ENCODE peak calls at places on chromosomes 1 and 21, in five cellular contexts. T, D, U, N and H are unnamed samples.

GRCh38 chr1:18951818-18952391 is 4.6 kb downstream of the IFFO2 start:
- DNase-seq in T (no peak), D (no peak), U (no peak), N (no peak), H (no peak)

GRCh38 chr21:26709090-26709489 is 136.0 kb upstream of the CYYR1 start:
- DNase-seq in T (no peak), D (no peak), U (no peak), N (no peak), H (no peak)

GRCh38 chr21:35198004-35198403 is 148.9 kb upstream of the RUNX1 start:
- DNase-seq in T (no peak), D (no peak), U (no peak), N (no peak), H (no peak)

GRCh38 chr1:42963378-42964005 is 4.8 kb upstream of the SLC2A1 start:
- DNase-seq in T (no peak), D (no peak), U (no peak), N (no peak), H (no peak)

GRCh38 chr21:29181799-29182470 is 51.5 kb downstream of the MAP3K7CL start:
- DNase-seq in T (no peak), D (no peak), U (no peak), N (no peak), H (no peak)

GRCh38 chr1:42937836-42938595 is 20.7 kb downstream of the SLC2A1 start:
- DNase-seq in T (no peak), D (no peak), U (peak), N (no peak), H (no peak)

GRCh38 chr21:32947736-32948135 is 78.0 kb upstream of the OLIG2 start:
- DNase-seq in T (no peak), D (no peak), U (no peak), N (no peak), H (no peak)

GRCh38 chr1:11935040-11935378 is 492 bp downstream of the PLOD1 start:
- DNase-seq in T (no peak), D (no peak), U (no peak), N (no peak), H (no peak)

GRCh38 chr1:40717960-40718359 is 26.5 kb downstream of the NFYC start:
- DNase-seq in T (no peak), D (no peak), U (no peak), N (no peak), H (no peak)

GRCh38 chr1:12398479-12398878 is 168.6 kb downstream of the VPS13D start:
- DNase-seq in T (no peak), D (no peak), U (no peak), N (no peak), H (no peak)

GRCh38 chr1:206609229-206609991 is 2.9 kb downstream of the EIF2D start:
- DNase-seq in T (no peak), D (no peak), U (no peak), N (no peak), H (no peak)

GRCh38 chr1:192732787-192733186 is 76.1 kb upstream of the RGS2 start:
- DNase-seq in T (no peak), D (no peak), U (no peak), N (no peak), H (no peak)

GRCh38 chr1:37741130-37741529 is 23.8 kb downstream of the EPHA10 start:
- DNase-seq in T (no peak), D (no peak), U (no peak), N (no peak), H (no peak)

GRCh38 chr21:27581168-27581567 is 614.3 kb upstream of the ADAMTS5 start:
- DNase-seq in T (no peak), D (no peak), U (no peak), N (no peak), H (no peak)

GRCh38 chr21:26116456-26117011 is 54.0 kb downstream of the APP start:
- DNase-seq in T (no peak), D (peak), U (no peak), N (no peak), H (no peak)

GRCh38 chr1:175287377-175287776 is 94.8 kb upstream of the KIAA0040 start:
- DNase-seq in T (no peak), D (no peak), U (no peak), N (no peak), H (no peak)

GRCh38 chr1:74712863-74713262 is 20.0 kb downstream of the CRYZ start:
- DNase-seq in T (no peak), D (no peak), U (no peak), N (no peak), H (no peak)

GRCh38 chr1:224333939-224334701 is 4.1 kb upstream of the NVL start:
- DNase-seq in T (no peak), D (no peak), U (no peak), N (no peak), H (no peak)

GRCh38 chr21:17462276-17462981 is 50.4 kb upstream of the CXADR start:
- DNase-seq in T (no peak), D (peak), U (no peak), N (no peak), H (no peak)

GRCh38 chr1:19960621-19961020 is 18.8 kb downstream of the PLA2G2A start:
- DNase-seq in T (no peak), D (no peak), U (no peak), N (no peak), H (no peak)

GRCh38 chr1:154747841-154748766 is 122.0 kb downstream of the KCNN3 start:
- DNase-seq in T (no peak), D (no peak), U (no peak), N (no peak), H (no peak)

DNA sequence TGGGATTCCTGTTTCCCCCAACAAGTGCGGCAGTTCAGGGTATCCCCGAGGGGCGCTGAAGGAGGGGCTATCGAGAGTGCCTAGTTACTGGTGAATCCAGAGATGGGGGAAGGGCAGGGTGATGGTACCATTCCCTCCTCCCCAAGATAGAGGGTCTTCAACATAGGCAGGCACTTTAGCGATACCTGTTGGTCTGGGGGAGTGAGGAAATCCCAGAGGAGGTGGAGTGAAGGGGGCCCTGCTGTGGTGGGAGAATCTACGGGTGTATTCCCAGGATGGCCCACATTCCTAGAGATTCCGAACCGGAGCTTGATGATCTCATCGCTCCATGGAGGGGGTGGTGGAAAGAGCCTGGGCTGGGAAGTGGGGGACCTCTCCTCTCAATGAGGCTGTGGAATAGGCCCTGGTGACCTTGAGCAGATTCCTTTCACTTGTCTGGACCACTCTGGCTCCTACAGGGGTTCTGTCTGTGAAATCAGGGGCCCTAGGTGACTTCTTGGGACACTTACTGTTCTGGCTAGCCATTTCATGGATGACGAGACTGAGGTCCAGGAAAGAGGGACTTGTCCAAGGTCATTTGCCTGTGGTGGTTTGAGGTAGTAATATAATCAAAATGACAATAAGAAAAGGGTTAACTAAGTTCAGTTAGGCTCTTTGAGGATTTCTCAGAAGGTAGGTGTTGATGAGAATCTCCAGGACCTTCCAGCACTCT is 52.7 kb upstream of the SYNC start:
- DNase-seq in T (no peak), D (peak), U (no peak), N (no peak), H (no peak)
- H3K4me3 ChIP-seq in T (no peak), D (peak), U (peak), N (no peak), H (no peak)

GRCh38 chr1:111469539-111469938 is 4.2 kb upstream of the C1orf162 start:
- DNase-seq in T (no peak), D (no peak), U (no peak), N (no peak), H (no peak)

GRCh38 chr1:111467805-111468716 is 5.7 kb upstream of the C1orf162 start:
- DNase-seq in T (no peak), D (no peak), U (no peak), N (no peak), H (no peak)

GRCh38 chr1:111468717-111469100 is 5.1 kb upstream of the C1orf162 start:
- DNase-seq in T (no peak), D (no peak), U (no peak), N (no peak), H (no peak)

GRCh38 chr1:111471538-111471937 is 2.2 kb upstream of the C1orf162 start:
- DNase-seq in T (no peak), D (no peak), U (no peak), N (no peak), H (no peak)

DNA sequence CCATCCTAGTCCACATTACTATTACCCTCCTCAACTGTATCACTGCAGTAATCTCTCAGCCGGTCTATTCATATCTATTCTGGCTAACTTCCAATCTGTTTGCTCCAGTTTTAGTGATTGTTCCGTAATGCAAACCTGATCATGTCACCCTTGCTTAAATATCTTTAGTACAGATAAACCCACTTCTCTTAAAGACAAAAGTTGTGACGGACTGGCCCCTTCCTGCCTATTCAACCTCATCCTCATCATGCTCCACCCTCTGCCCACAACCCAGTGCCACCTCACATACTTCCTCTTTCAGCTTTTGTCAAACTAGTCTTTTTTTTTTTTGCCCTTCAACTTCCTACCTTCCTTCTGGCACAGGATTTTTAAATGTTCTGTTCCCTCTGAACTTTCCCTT is 2.8 kb upstream of the C1orf162 start:
- DNase-seq in T (peak), D (no peak), U (peak), N (no peak), H (peak)
- H3K4me3 ChIP-seq in T (no peak), D (no peak), U (no peak), N (peak), H (no peak)

DNA sequence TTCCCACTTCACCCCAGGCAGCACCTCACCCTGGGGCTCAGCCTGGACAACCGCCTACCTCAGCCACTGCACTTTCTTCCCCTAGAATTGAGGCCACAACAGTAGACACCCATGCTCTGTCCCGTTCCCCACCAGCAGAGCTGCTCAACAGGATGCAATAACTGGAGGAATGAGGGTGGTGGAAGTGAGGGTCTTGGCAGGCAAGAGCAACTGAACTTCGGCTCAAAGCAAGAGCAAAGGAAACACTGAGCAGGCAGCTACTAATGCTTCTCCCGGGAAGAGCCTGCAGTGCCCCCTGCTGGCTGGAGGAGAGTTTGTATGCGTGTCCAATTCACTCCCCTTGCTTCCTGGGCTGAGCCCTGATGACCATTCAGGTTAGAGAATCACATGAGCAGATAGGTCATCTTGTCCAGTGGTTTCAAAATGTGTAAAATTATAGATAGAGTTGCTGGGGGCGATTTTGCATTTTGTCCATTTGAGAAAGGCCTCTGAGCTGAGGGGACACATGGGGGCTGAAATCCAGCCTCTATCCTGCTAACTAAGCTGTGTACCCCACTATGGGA is 13.9 kb downstream of the NT5C1A start:
- DNase-seq in T (peak), D (peak), U (peak), N (peak), H (peak)
- H3K4me3 ChIP-seq in T (no peak), D (no peak), U (no peak), N (no peak), H (no peak)

DNA sequence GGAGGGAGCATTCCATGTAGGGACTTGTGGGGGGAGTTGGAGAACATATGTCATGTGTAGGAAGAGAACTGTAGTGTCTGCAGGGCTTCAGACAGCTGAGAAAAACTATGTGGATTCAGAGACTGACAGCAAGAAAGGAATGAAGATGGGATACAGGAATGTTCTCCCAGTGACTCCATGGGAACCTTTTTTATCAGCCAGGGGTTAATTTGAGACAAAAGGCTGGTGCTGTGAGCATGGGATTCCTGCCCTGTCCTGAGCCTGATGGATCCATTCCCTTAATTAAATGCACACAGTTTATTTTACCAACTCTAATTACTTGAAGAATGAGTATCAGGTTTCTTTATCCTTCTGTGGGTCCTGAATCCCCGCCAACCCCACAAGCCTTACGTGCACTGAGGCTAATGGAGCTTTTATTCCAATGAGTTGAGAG is 26.5 kb upstream of the PLXNA2 start:
- DNase-seq in T (no peak), D (no peak), U (no peak), N (no peak), H (no peak)
- H3K4me3 ChIP-seq in T (no peak), D (no peak), U (no peak), N (no peak), H (no peak)